ENCODE peak calls at places on chromosomes 16 and 17, in seven cellular contexts. F, Q, S, I, B, W and D are unnamed samples.
A peak's percentile ranks its signal among the peaks of the same experiment; 100 is the strongest.

GRCh38 chr16:28264656-28265055 is 27.7 kb upstream of the SBK1 start:
- DNase-seq in F (no peak), Q (peak; percentile 52), S (no peak), I (no peak), B (peak; percentile 45), W (peak; percentile 28), D (no peak)

GRCh38 chr16:12507366-12507765 is 296.3 kb downstream of the CPPED1 start:
- DNase-seq in F (no peak), Q (no peak), S (no peak), I (no peak), B (no peak), W (no peak), D (no peak)

GRCh38 chr16:73080931-73081330 is 33.0 kb upstream of the ZFHX3 start:
- DNase-seq in F (no peak), Q (no peak), S (no peak), I (no peak), B (no peak), W (no peak), D (no peak)

GRCh38 chr17:41428591-41429326 is 4.4 kb upstream of the KRT37 start:
- DNase-seq in F (no peak), Q (no peak), S (no peak), I (no peak), B (no peak), W (peak; percentile 51), D (no peak)

GRCh38 chr16:28531777-28532744 is 6.7 kb downstream of the NUPR1 start:
- DNase-seq in F (peak; percentile 35), Q (peak; percentile 88), S (no peak), I (no peak), B (peak; percentile 66), W (peak; percentile 77), D (no peak)

GRCh38 chr16:50021509-50021908 is 3.5 kb upstream of the CNEP1R1 start:
- DNase-seq in F (peak; percentile 24), Q (no peak), S (peak; percentile 8), I (no peak), B (peak; percentile 20), W (peak; percentile 55), D (no peak)

GRCh38 chr16:84036982-84037425 is 5.6 kb downstream of the SLC38A8 start:
- DNase-seq in F (no peak), Q (no peak), S (no peak), I (no peak), B (no peak), W (no peak), D (no peak)

GRCh38 chr16:11744075-11744470 is 1.4 kb upstream of the TXNDC11 start:
- DNase-seq in F (no peak), Q (no peak), S (no peak), I (no peak), B (no peak), W (no peak), D (no peak)

GRCh38 chr16:21526923-21527807 is 72.2 kb upstream of the METTL9 start:
- DNase-seq in F (no peak), Q (no peak), S (no peak), I (no peak), B (no peak), W (peak; percentile 56), D (no peak)

GRCh38 chr17:76278268-76278908 is 13.2 kb downstream of the UBALD2 start:
- DNase-seq in F (no peak), Q (no peak), S (no peak), I (no peak), B (no peak), W (peak; percentile 49), D (no peak)

GRCh38 chr17:39939588-39940419 is 12.3 kb downstream of the LRRC3C start:
- DNase-seq in F (no peak), Q (no peak), S (peak; percentile 72), I (peak; percentile 8), B (peak; percentile 62), W (no peak), D (no peak)

GRCh38 chr16:67608367-67608766 is 36.6 kb upstream of the CARMIL2 start:
- DNase-seq in F (no peak), Q (no peak), S (no peak), I (no peak), B (no peak), W (no peak), D (no peak)

GRCh38 chr17:8022358-8023038 is 16.4 kb upstream of the ALOX15B start:
- DNase-seq in F (no peak), Q (no peak), S (no peak), I (no peak), B (no peak), W (no peak), D (no peak)

GRCh38 chr17:77601054-77601979 is 357.2 kb upstream of the TNRC6C start:
- DNase-seq in F (no peak), Q (no peak), S (no peak), I (no peak), B (no peak), W (peak; percentile 58), D (no peak)

GRCh38 chr17:9769036-9769695 is 22.2 kb downstream of the DHRS7C start:
- DNase-seq in F (no peak), Q (no peak), S (no peak), I (no peak), B (no peak), W (no peak), D (no peak)

GRCh38 chr16:88912556-88912955 is 46.1 kb upstream of the PABPN1L start:
- DNase-seq in F (no peak), Q (no peak), S (no peak), I (no peak), B (no peak), W (no peak), D (no peak)

GRCh38 chr17:7656958-7657715 is 6.4 kb downstream of the ATP1B2 start:
- DNase-seq in F (peak; percentile 48), Q (no peak), S (no peak), I (peak; percentile 17), B (peak; percentile 36), W (peak; percentile 89), D (no peak)

GRCh38 chr16:77748426-77748825 is 26.1 kb downstream of the NUDT7 start:
- DNase-seq in F (no peak), Q (no peak), S (no peak), I (no peak), B (no peak), W (no peak), D (no peak)

GRCh38 chr17:1302761-1303160 is 23.3 kb downstream of the TRARG1 start:
- DNase-seq in F (no peak), Q (no peak), S (no peak), I (no peak), B (no peak), W (peak; percentile 71), D (no peak)

GRCh38 chr17:18859256-18859655 is 1.3 kb downstream of the PRPSAP2 start:
- DNase-seq in F (no peak), Q (no peak), S (no peak), I (no peak), B (no peak), W (no peak), D (no peak)

GRCh38 chr17:39094607-39095308 is 56.7 kb downstream of the PLXDC1 start:
- DNase-seq in F (no peak), Q (no peak), S (no peak), I (no peak), B (no peak), W (no peak), D (no peak)

GRCh38 chr17:79065105-79065670 is 9.4 kb upstream of the ENGASE start:
- DNase-seq in F (no peak), Q (no peak), S (no peak), I (no peak), B (peak; percentile 73), W (peak; percentile 75), D (no peak)

GRCh38 chr17:49873466-49873865 is 25.6 kb upstream of the TAC4 start:
- DNase-seq in F (no peak), Q (peak; percentile 76), S (no peak), I (no peak), B (no peak), W (no peak), D (no peak)

GRCh38 chr16:4371481-4372314 is at the start of gene VASN:
- DNase-seq in F (peak; percentile 73), Q (peak; percentile 72), S (peak; percentile 83), I (no peak), B (peak; percentile 68), W (peak; percentile 100), D (peak; percentile 72)

GRCh38 chr17:74816883-74817620 is 40.9 kb upstream of the NAT9 start:
- DNase-seq in F (no peak), Q (no peak), S (no peak), I (no peak), B (no peak), W (peak; percentile 30), D (no peak)

GRCh38 chr16:88943131-88943664 is 33.8 kb downstream of the CBFA2T3 start:
- DNase-seq in F (no peak), Q (no peak), S (no peak), I (no peak), B (no peak), W (no peak), D (no peak)

GRCh38 chr17:41796066-41796895 is 9.8 kb upstream of the JUP start:
- DNase-seq in F (no peak), Q (no peak), S (no peak), I (no peak), B (no peak), W (no peak), D (no peak)